ENCODE peak calls at places on chromosome 12, in four cellular contexts. L is upper lobe of right lung, S is DND-41, H is HCT116. Z is an unnamed sample. For H3K4me1, the result is how much of the 10 kb centered on the place peaks cover.

GRCh38 chr12:3527181-3527580 is 36.2 kb downstream of the PRMT8 start:
- DNase-seq in H (peak), L (no peak), S (no peak), Z (no peak)

GRCh38 chr12:47222960-47223847 is 143.4 kb upstream of the AMIGO2 start:
- DNase-seq in L (no peak), H (no peak), S (no peak), Z (no peak)

GRCh38 chr12:132886529-132887477 is 602 bp downstream of the CHFR start:
- DNase-seq in L (no peak), S (no peak), H (no peak), Z (no peak)

GRCh38 chr12:69055280-69055679 is 122.3 kb upstream of the CPM start:
- DNase-seq in H (no peak), S (no peak), L (no peak), Z (no peak)

GRCh38 chr12:53223391-53224267 is 8.4 kb downstream of the RARG start:
- DNase-seq in L (no peak), H (no peak), S (peak), Z (no peak)

GRCh38 chr12:52494518-52494917 is 1.5 kb upstream of the KRT6A start:
- DNase-seq in L (no peak), S (no peak), H (no peak), Z (no peak)

GRCh38 chr12:106341086-106341879 is 16.3 kb upstream of the POLR3B start:
- DNase-seq in S (no peak), H (no peak), L (no peak), Z (no peak)

GRCh38 chr12:113276306-113276705 is 55.0 kb downstream of the TPCN1 start:
- DNase-seq in S (no peak), L (peak), H (no peak), Z (no peak)

GRCh38 chr12:96047621-96048211 is 12.3 kb upstream of the LTA4H start:
- DNase-seq in S (no peak), H (peak), L (peak), Z (no peak)

GRCh38 chr12:121786441-121786825 is 7.1 kb downstream of the RHOF start:
- DNase-seq in L (peak), H (peak), S (no peak), Z (no peak)

GRCh38 chr12:80745851-80746250 is 29.1 kb downstream of the MYF5 start:
- DNase-seq in H (no peak), S (no peak), L (no peak), Z (no peak)

GRCh38 chr12:81209001-81209400 is 131.1 kb downstream of the ACSS3 start:
- DNase-seq in S (no peak), H (no peak), L (no peak), Z (no peak)

GRCh38 chr12:50201987-50202521 is 34.9 kb upstream of the CERS5 start:
- DNase-seq in H (peak), L (no peak), S (no peak), Z (no peak)

GRCh38 chr12:20757-21156 is 45.8 kb upstream of the IQSEC3 start:
- DNase-seq in S (no peak), L (no peak), H (no peak), Z (no peak)

GRCh38 chr12:27585739-27586265 is 61.8 kb downstream of the PPFIBP1 start:
- DNase-seq in L (no peak), H (no peak), S (no peak), Z (no peak)

GRCh38 chr12:14959126-14959440 is 2.3 kb downstream of the ARHGDIB start:
- DNase-seq in H (no peak), S (peak), L (no peak), Z (no peak)

GRCh38 chr12:64584173-64584555 is 26.1 kb upstream of the RASSF3 start:
- DNase-seq in S (no peak), L (no peak), H (no peak), Z (no peak)

GRCh38 chr12:121803861-121804416 is at the start of gene SETD1B:
- DNase-seq in H (no peak), L (peak), S (peak), Z (no peak)

GRCh38 chr12:108637222-108637621 is 3.5 kb upstream of the SELPLG start:
- DNase-seq in S (peak), H (no peak), L (no peak), Z (no peak)

GRCh38 chr12:104877107-104877705 is 80.9 kb downstream of the SLC41A2 start:
- DNase-seq in S (peak), L (no peak), H (no peak), Z (peak)

GRCh38 chr12:98645572-98646067 is 530 bp downstream of the APAF1 start:
- DNase-seq in H (no peak), S (peak), L (no peak), Z (peak)

DNA sequence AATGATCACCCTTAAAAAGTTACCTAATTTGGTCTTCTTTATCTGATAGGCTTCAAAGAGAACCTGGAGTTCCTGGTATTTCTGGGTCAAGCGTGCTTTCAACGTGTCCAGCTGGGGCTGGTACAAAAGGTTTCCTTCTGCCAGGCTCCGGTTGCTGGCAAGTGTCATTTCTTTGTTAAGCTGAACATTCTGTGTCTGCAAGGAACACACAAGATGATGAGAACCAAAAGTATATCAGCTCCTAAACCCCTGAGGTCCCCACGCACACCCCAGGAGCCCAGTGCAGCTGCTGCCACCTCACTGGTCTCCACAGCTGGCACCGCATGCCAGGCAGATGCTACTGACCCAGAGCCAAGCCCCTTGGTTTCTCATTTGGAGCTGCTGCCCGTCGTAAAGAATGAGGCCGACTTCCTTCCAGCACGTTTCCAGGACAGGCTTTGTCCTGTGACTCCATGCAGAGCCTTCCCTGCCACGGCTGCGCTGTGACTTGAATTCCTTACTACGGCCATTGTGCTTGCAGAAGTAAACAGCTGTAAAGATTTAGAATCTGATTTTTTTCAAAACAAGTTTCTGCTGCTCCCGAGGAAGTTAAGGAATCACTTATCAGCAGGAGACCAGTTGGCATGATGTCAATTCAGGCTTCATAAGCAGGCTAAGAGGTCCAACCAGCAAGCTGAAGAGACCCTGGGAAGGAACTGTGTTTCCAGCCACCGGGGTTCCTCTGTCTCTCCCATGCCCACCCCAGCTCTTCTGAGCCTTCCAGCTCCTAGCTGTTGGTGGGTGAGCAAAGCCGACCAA is 24.9 kb downstream of the VPS37B start:
- DNase-seq in L (peak), S (no peak), H (no peak), Z (no peak)
- H3K4me3 ChIP-seq in L (peak), S (no peak), H (no peak), Z (peak)

GRCh38 chr12:111409403-111410228 is 3.9 kb downstream of the SH2B3 start:
- DNase-seq in H (no peak), L (peak), S (no peak), Z (no peak)

GRCh38 chr12:111408686-111409402 is 3.1 kb downstream of the SH2B3 start:
- DNase-seq in S (no peak), H (no peak), L (no peak), Z (no peak)

GRCh38 chr12:111407371-111408115 is 1.8 kb downstream of the SH2B3 start:
- DNase-seq in S (no peak), L (no peak), H (no peak), Z (no peak)

GRCh38 chr12:111406474-111407370 is 999 bp downstream of the SH2B3 start:
- DNase-seq in S (peak), L (peak), H (no peak), Z (no peak)

GRCh38 chr12:111408116-111408440 is 2.4 kb downstream of the SH2B3 start:
- DNase-seq in L (no peak), H (no peak), S (no peak), Z (no peak)
- H3K4me1 ChIP-seq in L (half or more), H (half or more), S (under half), Z (half or more)

DNA sequence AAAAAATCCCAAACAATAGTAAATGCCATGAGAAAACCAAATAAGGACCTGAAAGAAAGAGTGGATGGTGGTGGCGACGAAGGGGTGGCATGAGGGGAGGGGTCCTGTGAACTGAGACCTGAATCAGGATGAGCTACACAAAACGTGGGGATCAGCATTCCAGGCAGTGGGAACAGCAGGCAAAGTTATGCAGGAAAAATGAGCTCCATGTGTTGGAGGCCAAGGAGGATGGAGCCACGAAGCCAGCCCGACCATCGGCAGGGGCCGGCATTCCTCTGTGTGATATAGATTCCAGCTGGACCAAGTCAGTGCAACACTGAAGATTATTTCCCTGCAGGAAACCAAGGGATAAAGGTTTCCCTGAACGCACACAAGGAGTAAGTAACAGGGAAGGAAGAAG is 7.1 kb downstream of the ADGRD1 start:
- DNase-seq in H (no peak), S (no peak), L (no peak), Z (no peak)
- H3K27ac ChIP-seq in H (no peak), S (no peak), L (no peak), Z (no peak)

GRCh38 chr12:128973883-128974681 is 120.8 kb downstream of the GLT1D1 start:
- DNase-seq in L (peak), H (no peak), S (no peak), Z (no peak)

GRCh38 chr12:128980623-128981022 is 127.3 kb downstream of the GLT1D1 start:
- DNase-seq in L (no peak), S (no peak), H (no peak), Z (no peak)

GRCh38 chr12:128971802-128972201 is 118.5 kb downstream of the GLT1D1 start:
- DNase-seq in H (no peak), L (no peak), S (no peak), Z (no peak)

GRCh38 chr12:128974881-128975280 is 121.6 kb downstream of the GLT1D1 start:
- DNase-seq in H (no peak), S (no peak), L (no peak), Z (no peak)

DNA sequence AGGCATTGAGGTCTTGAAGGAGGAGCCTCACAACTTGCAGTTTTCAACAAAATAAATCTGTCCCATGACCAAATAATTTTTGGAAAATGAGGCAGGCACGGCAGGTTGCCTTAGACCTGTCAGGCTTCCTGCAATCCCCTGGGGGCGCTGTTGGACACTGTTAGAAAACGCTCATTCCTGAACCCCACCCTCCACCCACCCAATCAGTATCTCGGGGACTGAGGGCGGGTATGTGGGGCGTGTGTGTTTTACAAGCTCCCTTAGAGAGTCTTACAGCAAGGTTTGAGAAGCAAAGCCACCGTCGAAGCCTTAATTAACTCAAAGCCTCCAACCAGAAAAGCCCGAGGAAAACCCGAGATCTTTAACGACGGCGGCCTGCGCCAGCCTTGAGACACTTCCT is 122.8 kb downstream of the GLT1D1 start:
- DNase-seq in S (peak), H (no peak), L (no peak), Z (no peak)
- H3K4me3 ChIP-seq in S (no peak), H (no peak), L (no peak), Z (no peak)

GRCh38 chr12:125188912-125189881 is 124.0 kb downstream of the AACS start:
- DNase-seq in S (no peak), L (no peak), H (no peak), Z (no peak)
- H3K4me1 ChIP-seq in S (under half), L (under half), H (under half), Z (under half)

GRCh38 chr12:19203539-19204506 is 74.3 kb downstream of the PLEKHA5 start:
- DNase-seq in S (no peak), H (no peak), L (no peak), Z (no peak)

GRCh38 chr12:19209636-19210035 is 80.1 kb downstream of the PLEKHA5 start:
- DNase-seq in L (no peak), H (no peak), S (no peak), Z (no peak)

GRCh38 chr12:19208456-19208855 is 78.9 kb downstream of the PLEKHA5 start:
- DNase-seq in S (no peak), H (no peak), L (no peak), Z (no peak)

GRCh38 chr12:19205120-19205519 is 75.6 kb downstream of the PLEKHA5 start:
- DNase-seq in H (no peak), S (no peak), L (no peak), Z (no peak)

DNA sequence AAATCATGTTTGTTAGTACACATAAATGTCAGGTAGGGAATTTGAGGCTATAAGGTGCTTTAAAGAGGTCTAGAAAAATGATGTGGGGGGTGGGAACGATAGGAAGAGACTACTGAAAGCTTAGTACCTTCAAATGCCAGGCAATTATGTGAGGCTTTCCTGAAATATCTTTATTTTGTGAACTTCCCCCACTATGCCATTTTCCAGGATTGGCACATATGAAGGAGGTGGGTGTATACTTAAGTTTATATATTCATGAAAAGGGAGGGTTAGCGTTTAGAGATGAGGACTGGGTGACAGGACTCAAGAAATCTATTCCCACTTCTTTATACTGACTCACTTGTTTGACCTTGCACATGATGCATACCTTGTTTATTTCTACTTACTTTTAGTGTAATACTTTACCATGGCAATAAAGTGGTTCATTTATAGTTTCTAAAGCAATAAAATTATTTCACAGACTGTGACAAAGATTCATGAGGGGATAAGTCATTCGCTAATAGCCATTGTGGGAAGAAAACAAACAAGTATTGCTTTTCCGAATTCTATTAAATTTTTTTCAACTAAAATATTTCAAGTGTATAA is 77.1 kb downstream of the PLEKHA5 start:
- DNase-seq in H (no peak), L (no peak), S (no peak), Z (no peak)
- H3K27ac ChIP-seq in H (no peak), L (no peak), S (no peak), Z (no peak)

GRCh38 chr12:8912910-8913309 is 1.4 kb upstream of the PHC1 start:
- DNase-seq in S (no peak), L (no peak), H (no peak), Z (no peak)
- H3K4me3 ChIP-seq in S (no peak), L (no peak), H (no peak), Z (no peak)

DNA sequence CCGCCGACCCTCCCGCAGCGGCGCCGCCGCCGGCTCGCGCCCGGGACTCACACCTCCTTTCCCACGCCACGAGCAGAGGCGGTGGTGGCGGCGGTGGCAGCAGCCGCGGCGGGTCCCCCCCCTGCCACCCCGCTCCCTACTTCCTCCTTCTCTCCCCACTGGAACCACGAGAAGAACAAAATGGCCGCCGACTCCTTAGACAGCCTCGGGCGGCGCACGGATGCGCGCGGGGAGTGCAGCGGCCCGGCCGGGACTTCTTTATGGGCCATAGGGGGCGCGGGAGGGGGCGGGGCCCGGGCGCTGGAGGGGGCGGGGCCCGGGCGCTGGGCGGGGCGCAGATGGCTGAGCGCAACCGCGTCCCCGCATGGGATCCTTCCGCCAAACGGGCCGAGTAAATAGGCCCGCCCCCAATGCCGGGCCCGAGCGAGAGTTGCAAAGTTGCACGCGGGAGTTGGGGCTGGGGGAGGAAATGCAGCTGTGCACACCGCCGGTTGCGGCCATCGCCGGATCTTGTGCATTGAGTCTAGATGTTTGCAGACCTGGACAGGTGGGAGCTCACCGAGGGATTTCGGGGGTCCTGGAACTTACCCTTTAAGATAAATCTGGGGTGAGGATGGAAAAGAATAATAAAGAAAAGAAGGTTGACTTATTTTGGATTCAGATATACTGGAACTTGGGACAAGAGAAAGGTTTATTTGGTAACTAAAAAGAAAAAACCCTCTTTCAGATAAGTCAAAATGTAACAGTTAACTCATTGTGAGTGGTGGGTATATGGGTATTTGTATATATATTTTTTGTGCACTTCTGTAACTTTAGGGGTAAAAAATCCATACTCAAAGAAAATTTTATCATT is at the start of gene PPP1CC:
- DNase-seq in S (peak), H (peak), L (peak), Z (peak)
- H3K4me1 ChIP-seq in S (under half), H (under half), L (under half), Z (under half)

GRCh38 chr12:101297661-101298060 is 17.8 kb downstream of the UTP20 start:
- DNase-seq in L (no peak), H (no peak), S (no peak), Z (no peak)

GRCh38 chr12:101299346-101299745 is 19.4 kb downstream of the UTP20 start:
- DNase-seq in S (no peak), H (no peak), L (no peak), Z (no peak)

GRCh38 chr12:101305226-101305779 is 25.4 kb downstream of the UTP20 start:
- DNase-seq in S (no peak), L (no peak), H (no peak), Z (no peak)

GRCh38 chr12:101298426-101298825 is 18.5 kb downstream of the UTP20 start:
- DNase-seq in S (no peak), H (no peak), L (no peak), Z (no peak)

DNA sequence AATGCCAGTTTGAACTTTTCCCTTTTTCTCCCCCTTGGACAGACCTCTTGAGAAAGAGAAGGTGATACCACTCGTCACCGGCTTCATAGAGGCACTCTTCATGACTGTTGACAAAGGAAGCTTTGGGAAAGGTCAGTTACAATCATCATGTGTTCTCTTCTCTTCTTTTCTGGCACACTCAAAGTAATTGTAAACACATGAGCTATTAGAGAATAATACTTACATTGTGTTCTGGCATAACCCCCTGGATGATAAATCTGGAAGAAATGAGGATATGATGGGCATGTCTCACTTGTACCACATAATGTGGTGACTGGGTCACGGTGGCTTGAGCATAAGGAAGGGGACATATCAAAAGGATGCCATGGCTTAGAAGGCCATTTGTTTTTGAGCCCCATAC is 20.0 kb downstream of the UTP20 start:
- DNase-seq in L (no peak), H (peak), S (no peak), Z (no peak)
- H3K27ac ChIP-seq in L (no peak), H (no peak), S (no peak), Z (no peak)

Z was measured in CD8-positive, alpha-beta T cell.